ENCODE peak calls at places on chromosome 2, in seven cellular contexts. N is SHP77, I is HuH-7.5, P is breast epithelium, U is dermis microvascular lymphatic vessel endothelial cell, A is AG08396, S is NCI-H1417. B is an unnamed sample.

GRCh38 chr2:224136394-224136793 is 97.3 kb upstream of the SERPINE2 start:
- DNase-seq in P (no peak), N (no peak), I (no peak), A (no peak), S (no peak), U (no peak), B (no peak)

GRCh38 chr2:204492417-204492816 is 52.9 kb upstream of the PARD3B start:
- DNase-seq in A (no peak), S (no peak), P (no peak), N (no peak), U (no peak), I (no peak), B (no peak)

GRCh38 chr2:120749506-120750431 is 14.1 kb downstream of the GLI2 start:
- DNase-seq in I (no peak), N (no peak), U (no peak), P (no peak), A (no peak), S (no peak), B (no peak)

GRCh38 chr2:15733867-15734765 is 142.4 kb downstream of the DDX1 start:
- DNase-seq in S (no peak), N (no peak), I (no peak), A (no peak), P (no peak), U (no peak), B (no peak)

GRCh38 chr2:70503896-70504295 is 49.7 kb downstream of the TGFA start:
- DNase-seq in I (no peak), N (no peak), A (no peak), U (no peak), S (no peak), P (no peak), B (no peak)

GRCh38 chr2:9294764-9295163 is 88.2 kb downstream of the ASAP2 start:
- DNase-seq in A (no peak), N (no peak), I (no peak), U (no peak), P (no peak), S (no peak), B (no peak)

GRCh38 chr2:219496781-219497494 is 1.8 kb upstream of the GMPPA start:
- DNase-seq in N (no peak), P (no peak), U (no peak), S (no peak), I (no peak), A (no peak), B (no peak)

GRCh38 chr2:121707920-121708361 is 28.7 kb downstream of the NIFK start:
- DNase-seq in P (no peak), S (no peak), I (peak), N (no peak), A (no peak), U (no peak), B (peak)

GRCh38 chr2:47334356-47335136 is 68.4 kb upstream of the MSH2 start:
- DNase-seq in U (no peak), S (peak), N (no peak), P (no peak), I (no peak), A (no peak), B (peak)

GRCh38 chr2:229917793-229918192 is 4.0 kb downstream of the TRIP12 start:
- DNase-seq in N (no peak), U (no peak), S (no peak), A (no peak), P (no peak), I (no peak), B (no peak)

GRCh38 chr2:229434131-229434530 is 163.0 kb upstream of the PID1 start:
- DNase-seq in A (no peak), U (no peak), N (no peak), P (no peak), I (no peak), S (no peak), B (no peak)

GRCh38 chr2:393711-394696 is 106.1 kb upstream of the ALKAL2 start:
- DNase-seq in S (peak), N (no peak), A (no peak), P (no peak), U (no peak), I (no peak), B (peak)